ENCODE peak calls at places on chromosomes 6 and 20, in seven cellular contexts. One of them, this sample, is unnamed. For H3K27me3 and H3K4me1, the result is how much of the 10 kb centered on the place peaks cover.

GRCh38 chr6:140809694-140810101 is 1323.0 kb upstream of the GJE1 start:
- DNase-seq in CD8-positive, alpha-beta T cell: no peak
- DNase-seq in endodermal cell: no peak
- DNase-seq in GM23338: no peak
- DNase-seq in hepatocyte: no peak
- DNase-seq in fibroblast of lung: no peak
- DNase-seq in psoas muscle: no peak
- DNase-seq in this sample: no peak

GRCh38 chr6:124926435-124926834 is 35.8 kb upstream of the RNF217 start:
- DNase-seq in fibroblast of lung: no peak
- DNase-seq in CD8-positive, alpha-beta T cell: no peak
- DNase-seq in endodermal cell: no peak
- DNase-seq in psoas muscle: no peak
- DNase-seq in GM23338: no peak
- DNase-seq in hepatocyte: no peak
- DNase-seq in this sample: no peak

GRCh38 chr6:12567682-12568081 is 148.9 kb upstream of the PHACTR1 start:
- DNase-seq in CD8-positive, alpha-beta T cell: no peak
- DNase-seq in psoas muscle: no peak
- DNase-seq in endodermal cell: no peak
- DNase-seq in fibroblast of lung: no peak
- DNase-seq in GM23338: no peak
- DNase-seq in hepatocyte: no peak
- DNase-seq in this sample: no peak

GRCh38 chr6:4587171-4587570 is 189.0 kb upstream of the CDYL start:
- DNase-seq in psoas muscle: no peak
- DNase-seq in fibroblast of lung: no peak
- DNase-seq in CD8-positive, alpha-beta T cell: no peak
- DNase-seq in GM23338: no peak
- DNase-seq in endodermal cell: no peak
- DNase-seq in hepatocyte: no peak
- DNase-seq in this sample: no peak

GRCh38 chr6:107632757-107633156 is 142.8 kb downstream of the SOBP start:
- DNase-seq in fibroblast of lung: no peak
- DNase-seq in endodermal cell: no peak
- DNase-seq in CD8-positive, alpha-beta T cell: no peak
- DNase-seq in hepatocyte: no peak
- DNase-seq in GM23338: no peak
- DNase-seq in psoas muscle: no peak
- DNase-seq in this sample: no peak

GRCh38 chr6:46325561-46326525 is 155.1 kb upstream of the ENPP5 start:
- DNase-seq in CD8-positive, alpha-beta T cell: no peak
- DNase-seq in psoas muscle: no peak
- DNase-seq in GM23338: peak
- DNase-seq in endodermal cell: peak
- DNase-seq in hepatocyte: peak
- DNase-seq in fibroblast of lung: peak
- DNase-seq in this sample: no peak

GRCh38 chr6:91221072-91221471 is 634.2 kb upstream of the MAP3K7 start:
- DNase-seq in hepatocyte: no peak
- DNase-seq in psoas muscle: no peak
- DNase-seq in endodermal cell: no peak
- DNase-seq in fibroblast of lung: no peak
- DNase-seq in GM23338: no peak
- DNase-seq in CD8-positive, alpha-beta T cell: no peak
- DNase-seq in this sample: no peak

GRCh38 chr6:119145111-119145510 is 66.6 kb upstream of the FAM184A start:
- DNase-seq in endodermal cell: no peak
- DNase-seq in CD8-positive, alpha-beta T cell: no peak
- DNase-seq in psoas muscle: no peak
- DNase-seq in GM23338: no peak
- DNase-seq in hepatocyte: no peak
- DNase-seq in fibroblast of lung: no peak
- DNase-seq in this sample: no peak

GRCh38 chr20:49712918-49713778 is 530 bp downstream of the B4GALT5 start:
- DNase-seq in hepatocyte: peak
- DNase-seq in CD8-positive, alpha-beta T cell: peak
- DNase-seq in psoas muscle: peak
- DNase-seq in fibroblast of lung: no peak
- DNase-seq in GM23338: peak
- DNase-seq in endodermal cell: peak
- DNase-seq in this sample: peak

GRCh38 chr6:149234051-149234962 is 83.2 kb upstream of the TAB2 start:
- DNase-seq in CD8-positive, alpha-beta T cell: peak
- DNase-seq in psoas muscle: no peak
- DNase-seq in hepatocyte: no peak
- DNase-seq in fibroblast of lung: peak
- DNase-seq in endodermal cell: no peak
- DNase-seq in GM23338: no peak
- DNase-seq in this sample: no peak

GRCh38 chr6:17057322-17057721 is 44.5 kb upstream of the STMND1 start:
- DNase-seq in CD8-positive, alpha-beta T cell: no peak
- DNase-seq in endodermal cell: no peak
- DNase-seq in psoas muscle: no peak
- DNase-seq in GM23338: no peak
- DNase-seq in hepatocyte: no peak
- DNase-seq in fibroblast of lung: no peak
- DNase-seq in this sample: no peak

GRCh38 chr6:169774347-169774746 is 22.9 kb downstream of the ERMARD start:
- DNase-seq in endodermal cell: no peak
- DNase-seq in GM23338: peak
- DNase-seq in fibroblast of lung: no peak
- DNase-seq in CD8-positive, alpha-beta T cell: no peak
- DNase-seq in hepatocyte: no peak
- DNase-seq in psoas muscle: no peak
- DNase-seq in this sample: no peak

GRCh38 chr6:122717350-122717749 is 62.2 kb upstream of the FABP7 start:
- DNase-seq in psoas muscle: no peak
- DNase-seq in GM23338: peak
- DNase-seq in endodermal cell: no peak
- DNase-seq in fibroblast of lung: peak
- DNase-seq in hepatocyte: no peak
- DNase-seq in CD8-positive, alpha-beta T cell: no peak
- DNase-seq in this sample: no peak

GRCh38 chr6:42774201-42774600 is 7.7 kb upstream of the BICRAL start:
- DNase-seq in endodermal cell: no peak
- DNase-seq in CD8-positive, alpha-beta T cell: no peak
- DNase-seq in fibroblast of lung: no peak
- DNase-seq in hepatocyte: no peak
- DNase-seq in psoas muscle: no peak
- DNase-seq in GM23338: no peak
- DNase-seq in this sample: no peak

GRCh38 chr6:137241481-137242011 is 22.4 kb upstream of the IFNGR1 start:
- DNase-seq in fibroblast of lung: peak
- DNase-seq in CD8-positive, alpha-beta T cell: no peak
- DNase-seq in GM23338: no peak
- DNase-seq in endodermal cell: no peak
- DNase-seq in psoas muscle: no peak
- DNase-seq in hepatocyte: peak
- DNase-seq in this sample: no peak

GRCh38 chr6:139109558-139109957 is 25.3 kb upstream of the HECA start:
- DNase-seq in endodermal cell: peak
- DNase-seq in fibroblast of lung: peak
- DNase-seq in hepatocyte: peak
- DNase-seq in psoas muscle: no peak
- DNase-seq in CD8-positive, alpha-beta T cell: no peak
- DNase-seq in GM23338: peak
- DNase-seq in this sample: no peak

GRCh38 chr20:40160151-40160550 is 528.9 kb downstream of the MAFB start:
- DNase-seq in CD8-positive, alpha-beta T cell: no peak
- DNase-seq in psoas muscle: peak
- DNase-seq in GM23338: peak
- DNase-seq in hepatocyte: peak
- DNase-seq in fibroblast of lung: peak
- DNase-seq in endodermal cell: peak
- DNase-seq in this sample: peak

GRCh38 chr6:166929534-166930189 is 26.7 kb downstream of the RNASET2 start:
- DNase-seq in psoas muscle: no peak
- DNase-seq in fibroblast of lung: no peak
- DNase-seq in hepatocyte: no peak
- DNase-seq in CD8-positive, alpha-beta T cell: no peak
- DNase-seq in endodermal cell: no peak
- DNase-seq in GM23338: no peak
- DNase-seq in this sample: no peak

GRCh38 chr6:32152414-32153251 is 894 bp upstream of the PRRT1 start:
- DNase-seq in fibroblast of lung: peak
- DNase-seq in hepatocyte: peak
- DNase-seq in psoas muscle: no peak
- DNase-seq in endodermal cell: peak
- DNase-seq in GM23338: peak
- DNase-seq in CD8-positive, alpha-beta T cell: no peak
- DNase-seq in this sample: no peak

DNA sequence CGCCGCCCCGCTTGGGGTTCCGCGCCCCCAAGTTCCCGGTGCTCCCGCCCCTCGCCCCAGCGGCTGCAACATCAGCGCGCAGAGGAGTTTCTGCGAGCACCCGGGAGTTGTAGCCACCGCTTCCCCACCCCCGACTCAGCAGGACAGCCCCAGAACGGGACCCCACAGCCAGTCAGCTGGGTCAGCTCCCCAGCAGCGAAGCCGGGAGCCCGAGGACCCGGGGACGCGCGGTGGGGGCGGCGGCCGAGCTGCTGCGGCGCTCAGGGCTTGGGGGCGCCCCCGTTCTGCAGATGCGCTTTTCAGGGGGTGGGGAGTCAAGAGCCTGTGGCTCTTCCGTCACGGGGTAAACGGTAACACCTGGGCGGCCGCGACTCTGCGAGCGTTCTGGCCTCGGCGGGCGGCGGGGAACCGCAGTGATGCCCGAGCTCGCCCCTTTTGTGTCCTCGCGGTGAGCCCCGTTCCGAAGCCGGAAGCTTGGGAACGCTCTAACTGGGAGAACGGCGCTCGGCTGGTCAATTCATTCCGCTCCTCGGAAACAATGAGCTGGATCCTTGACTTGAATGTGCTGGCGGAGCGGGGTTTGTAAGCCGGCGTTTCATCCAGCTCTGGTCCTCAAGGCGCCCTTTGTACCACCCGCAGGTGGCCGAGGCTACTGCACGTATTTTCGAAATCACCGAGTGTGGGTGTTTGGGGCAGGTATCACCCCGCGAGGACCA is 775 bp downstream of the PLEKHG1 start:
- DNase-seq in endodermal cell: peak
- DNase-seq in GM23338: peak
- DNase-seq in psoas muscle: peak
- DNase-seq in fibroblast of lung: peak
- DNase-seq in CD8-positive, alpha-beta T cell: peak
- DNase-seq in hepatocyte: peak
- DNase-seq in this sample: peak
- H3K27me3 ChIP-seq in endodermal cell: half or more
- H3K27me3 ChIP-seq in GM23338: half or more
- H3K27me3 ChIP-seq in psoas muscle: under half
- H3K27me3 ChIP-seq in fibroblast of lung: under half
- H3K27me3 ChIP-seq in CD8-positive, alpha-beta T cell: under half
- H3K27me3 ChIP-seq in hepatocyte: under half
- H3K27me3 ChIP-seq in this sample: under half

GRCh38 chr20:7305971-7306370 is 538.5 kb downstream of the BMP2 start:
- DNase-seq in hepatocyte: no peak
- DNase-seq in fibroblast of lung: no peak
- DNase-seq in CD8-positive, alpha-beta T cell: no peak
- DNase-seq in psoas muscle: no peak
- DNase-seq in endodermal cell: no peak
- DNase-seq in GM23338: no peak
- DNase-seq in this sample: no peak
- H3K4me1 ChIP-seq in hepatocyte: under half
- H3K4me1 ChIP-seq in fibroblast of lung: under half
- H3K4me1 ChIP-seq in CD8-positive, alpha-beta T cell: under half
- H3K4me1 ChIP-seq in psoas muscle: under half
- H3K4me1 ChIP-seq in endodermal cell: under half
- H3K4me1 ChIP-seq in GM23338: under half
- H3K4me1 ChIP-seq in this sample: under half

GRCh38 chr6:84763397-84764331 is 734 bp downstream of the TBX18 start:
- DNase-seq in endodermal cell: peak
- DNase-seq in GM23338: peak
- DNase-seq in hepatocyte: peak
- DNase-seq in CD8-positive, alpha-beta T cell: no peak
- DNase-seq in psoas muscle: peak
- DNase-seq in fibroblast of lung: peak
- DNase-seq in this sample: peak

GRCh38 chr6:84756466-84756865 is 7.9 kb downstream of the TBX18 start:
- DNase-seq in endodermal cell: no peak
- DNase-seq in CD8-positive, alpha-beta T cell: no peak
- DNase-seq in fibroblast of lung: no peak
- DNase-seq in GM23338: no peak
- DNase-seq in psoas muscle: no peak
- DNase-seq in hepatocyte: no peak
- DNase-seq in this sample: no peak

GRCh38 chr6:84762941-84763396 is 1.4 kb downstream of the TBX18 start:
- DNase-seq in GM23338: peak
- DNase-seq in hepatocyte: peak
- DNase-seq in CD8-positive, alpha-beta T cell: no peak
- DNase-seq in fibroblast of lung: no peak
- DNase-seq in endodermal cell: peak
- DNase-seq in psoas muscle: peak
- DNase-seq in this sample: peak

GRCh38 chr6:84762220-84762940 is 2.0 kb downstream of the TBX18 start:
- DNase-seq in endodermal cell: no peak
- DNase-seq in psoas muscle: no peak
- DNase-seq in fibroblast of lung: no peak
- DNase-seq in CD8-positive, alpha-beta T cell: no peak
- DNase-seq in hepatocyte: peak
- DNase-seq in GM23338: peak
- DNase-seq in this sample: peak

GRCh38 chr6:84758486-84758885 is 5.9 kb downstream of the TBX18 start:
- DNase-seq in hepatocyte: no peak
- DNase-seq in GM23338: no peak
- DNase-seq in psoas muscle: no peak
- DNase-seq in CD8-positive, alpha-beta T cell: no peak
- DNase-seq in endodermal cell: no peak
- DNase-seq in fibroblast of lung: no peak
- DNase-seq in this sample: no peak
- H3K27me3 ChIP-seq in hepatocyte: half or more
- H3K27me3 ChIP-seq in GM23338: half or more
- H3K27me3 ChIP-seq in psoas muscle: under half
- H3K27me3 ChIP-seq in CD8-positive, alpha-beta T cell: under half
- H3K27me3 ChIP-seq in endodermal cell: half or more
- H3K27me3 ChIP-seq in fibroblast of lung: under half
- H3K27me3 ChIP-seq in this sample: under half

GRCh38 chr6:36969240-36969691 is 14.7 kb downstream of the PI16 start:
- DNase-seq in GM23338: no peak
- DNase-seq in psoas muscle: no peak
- DNase-seq in endodermal cell: no peak
- DNase-seq in CD8-positive, alpha-beta T cell: no peak
- DNase-seq in fibroblast of lung: no peak
- DNase-seq in hepatocyte: no peak
- DNase-seq in this sample: no peak

GRCh38 chr6:36973190-36973589 is 12.8 kb downstream of the MTCH1 start:
- DNase-seq in endodermal cell: no peak
- DNase-seq in psoas muscle: no peak
- DNase-seq in CD8-positive, alpha-beta T cell: no peak
- DNase-seq in GM23338: no peak
- DNase-seq in fibroblast of lung: no peak
- DNase-seq in hepatocyte: no peak
- DNase-seq in this sample: no peak

GRCh38 chr6:36969988-36970891 is 15.7 kb downstream of the PI16 start:
- DNase-seq in GM23338: no peak
- DNase-seq in CD8-positive, alpha-beta T cell: no peak
- DNase-seq in psoas muscle: no peak
- DNase-seq in hepatocyte: no peak
- DNase-seq in fibroblast of lung: no peak
- DNase-seq in endodermal cell: peak
- DNase-seq in this sample: no peak

GRCh38 chr6:36971926-36972673 is 13.9 kb downstream of the MTCH1 start:
- DNase-seq in psoas muscle: no peak
- DNase-seq in GM23338: no peak
- DNase-seq in CD8-positive, alpha-beta T cell: no peak
- DNase-seq in hepatocyte: no peak
- DNase-seq in endodermal cell: no peak
- DNase-seq in fibroblast of lung: no peak
- DNase-seq in this sample: no peak

GRCh38 chr6:36970892-36971842 is 14.8 kb downstream of the MTCH1 start:
- DNase-seq in endodermal cell: no peak
- DNase-seq in GM23338: no peak
- DNase-seq in hepatocyte: no peak
- DNase-seq in fibroblast of lung: no peak
- DNase-seq in CD8-positive, alpha-beta T cell: no peak
- DNase-seq in psoas muscle: no peak
- DNase-seq in this sample: no peak
- H3K4me1 ChIP-seq in endodermal cell: under half
- H3K4me1 ChIP-seq in GM23338: under half
- H3K4me1 ChIP-seq in hepatocyte: under half
- H3K4me1 ChIP-seq in fibroblast of lung: under half
- H3K4me1 ChIP-seq in CD8-positive, alpha-beta T cell: under half
- H3K4me1 ChIP-seq in psoas muscle: under half
- H3K4me1 ChIP-seq in this sample: under half

This sample was measured in pancreas.